ENCODE peak calls at places on chromosomes 3 and 15, in four cellular contexts. H is testis, U is fibroblast of the aortic adventitia, T is mucosa of descending colon. E is an unnamed sample.

GRCh38 chr15:48336940-48337339 is 5.7 kb downstream of the DUT start:
- DNase-seq in H (no peak), U (peak), T (no peak), E (no peak)

GRCh38 chr15:44308874-44309273 is 20.4 kb downstream of the GOLM2 start:
- DNase-seq in H (no peak), U (no peak), T (no peak), E (no peak)

GRCh38 chr15:39998511-39998910 is 40.5 kb downstream of the SRP14 start:
- DNase-seq in H (no peak), U (no peak), T (no peak), E (no peak)

GRCh38 chr3:49869525-49870126 is at the start of gene CAMKV:
- DNase-seq in H (no peak), U (no peak), T (no peak), E (no peak)

GRCh38 chr15:101808201-101808600 is 3.8 kb upstream of the OR4F15 start:
- DNase-seq in H (no peak), U (peak), T (no peak), E (peak)

GRCh38 chr15:70415330-70415884 is 317.7 kb upstream of the TLE3 start:
- DNase-seq in H (no peak), U (no peak), T (peak), E (no peak)

GRCh38 chr3:85837402-85837801 is 878.6 kb downstream of the CADM2 start:
- DNase-seq in H (no peak), U (no peak), T (no peak), E (no peak)

GRCh38 chr15:43329222-43329959 is 982 bp downstream of the LCMT2 start:
- DNase-seq in H (peak), U (peak), T (peak), E (peak)

GRCh38 chr15:69734699-69735098 is 282.1 kb downstream of the RPLP1 start:
- DNase-seq in H (no peak), U (peak), T (no peak), E (no peak)

GRCh38 chr15:31480356-31481058 is 153.9 kb downstream of the KLF13 start:
- DNase-seq in H (peak), U (no peak), T (no peak), E (no peak)

GRCh38 chr3:185779461-185779860 is 45.4 kb downstream of the IGF2BP2 start:
- DNase-seq in H (no peak), U (no peak), T (no peak), E (no peak)

GRCh38 chr3:127162947-127163645 is 29.8 kb upstream of the PRR23E start:
- DNase-seq in H (peak), U (no peak), T (no peak), E (no peak)

GRCh38 chr15:65376767-65377104 is 1.1 kb downstream of the IGDCC3 start:
- DNase-seq in H (no peak), U (peak), T (no peak), E (no peak)

GRCh38 chr15:46304320-46304719 is 669.5 kb downstream of the SQOR start:
- DNase-seq in H (no peak), U (no peak), T (no peak), E (no peak)

GRCh38 chr3:151599103-151599672 is 134.5 kb upstream of the AADACL2 start:
- DNase-seq in H (no peak), U (no peak), T (no peak), E (no peak)

GRCh38 chr15:59976480-59976879 is 27.6 kb upstream of the FOXB1 start:
- DNase-seq in H (no peak), U (no peak), T (no peak), E (no peak)

GRCh38 chr3:150751781-150752263 is 11.1 kb downstream of the SIAH2 start:
- DNase-seq in H (no peak), U (no peak), T (no peak), E (no peak)

GRCh38 chr3:122515856-122516255 is 1.1 kb upstream of the KPNA1 start:
- DNase-seq in H (no peak), U (no peak), T (no peak), E (no peak)

GRCh38 chr15:99122831-99123705 is 18.2 kb downstream of the SYNM start:
- DNase-seq in H (no peak), U (no peak), T (no peak), E (no peak)
- H3K4me3 ChIP-seq in H (no peak), U (no peak), T (no peak), E (no peak)

GRCh38 chr3:35641920-35642532 is 2.7 kb downstream of the ARPP21 start:
- DNase-seq in H (no peak), U (no peak), T (no peak), E (no peak)

GRCh38 chr3:35639251-35640185 is at the start of gene ARPP21:
- DNase-seq in H (peak), U (peak), T (peak), E (peak)

GRCh38 chr3:35640736-35641135 is 1.4 kb downstream of the ARPP21 start:
- DNase-seq in H (no peak), U (no peak), T (no peak), E (no peak)

GRCh38 chr3:35638640-35639250 is 580 bp upstream of the ARPP21 start:
- DNase-seq in H (no peak), U (no peak), T (peak), E (no peak)

DNA sequence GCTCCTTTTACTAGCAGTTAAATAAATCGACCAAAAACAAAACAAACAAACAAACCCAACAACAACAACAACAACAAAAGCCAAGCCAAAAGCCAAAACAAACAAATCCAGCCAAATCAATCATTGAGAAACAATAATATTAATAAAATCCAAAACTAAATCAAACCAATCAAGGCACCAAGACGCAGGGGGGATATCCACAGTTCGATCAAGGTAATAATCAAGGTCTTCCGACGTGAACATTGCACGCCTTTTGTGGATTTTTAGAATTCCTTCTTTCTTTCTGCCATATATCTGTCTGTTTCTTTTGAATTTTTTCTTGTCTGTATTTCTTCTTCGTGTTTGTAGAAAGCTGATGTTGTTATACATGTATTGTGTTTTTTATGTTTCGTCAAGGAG is 860 bp downstream of the ARPP21 start:
- DNase-seq in H (no peak), U (no peak), T (no peak), E (no peak)
- H3K4me3 ChIP-seq in H (no peak), U (no peak), T (no peak), E (peak)

DNA sequence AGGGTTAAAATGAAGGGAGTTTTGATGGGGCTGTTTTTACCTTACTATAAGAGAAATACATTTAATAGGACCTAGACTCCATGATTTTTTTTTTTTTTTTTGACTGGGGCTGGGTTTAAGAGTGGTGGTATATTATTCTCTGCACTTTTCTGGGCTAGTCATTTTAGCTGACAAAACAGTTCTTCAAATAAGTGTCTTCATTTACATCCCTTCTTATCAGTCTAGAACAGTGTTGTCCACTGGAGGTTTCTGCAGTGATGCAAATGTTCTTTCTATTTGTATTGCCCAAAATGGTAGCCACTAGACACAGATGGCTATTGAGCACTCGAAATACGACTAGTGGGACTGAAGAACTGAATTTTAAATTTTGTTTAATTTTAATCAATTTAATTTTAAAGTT is 37.2 kb downstream of the KLHL18 start:
- DNase-seq in H (no peak), U (no peak), T (no peak), E (no peak)
- H3K4me3 ChIP-seq in H (no peak), U (no peak), T (no peak), E (no peak)

DNA sequence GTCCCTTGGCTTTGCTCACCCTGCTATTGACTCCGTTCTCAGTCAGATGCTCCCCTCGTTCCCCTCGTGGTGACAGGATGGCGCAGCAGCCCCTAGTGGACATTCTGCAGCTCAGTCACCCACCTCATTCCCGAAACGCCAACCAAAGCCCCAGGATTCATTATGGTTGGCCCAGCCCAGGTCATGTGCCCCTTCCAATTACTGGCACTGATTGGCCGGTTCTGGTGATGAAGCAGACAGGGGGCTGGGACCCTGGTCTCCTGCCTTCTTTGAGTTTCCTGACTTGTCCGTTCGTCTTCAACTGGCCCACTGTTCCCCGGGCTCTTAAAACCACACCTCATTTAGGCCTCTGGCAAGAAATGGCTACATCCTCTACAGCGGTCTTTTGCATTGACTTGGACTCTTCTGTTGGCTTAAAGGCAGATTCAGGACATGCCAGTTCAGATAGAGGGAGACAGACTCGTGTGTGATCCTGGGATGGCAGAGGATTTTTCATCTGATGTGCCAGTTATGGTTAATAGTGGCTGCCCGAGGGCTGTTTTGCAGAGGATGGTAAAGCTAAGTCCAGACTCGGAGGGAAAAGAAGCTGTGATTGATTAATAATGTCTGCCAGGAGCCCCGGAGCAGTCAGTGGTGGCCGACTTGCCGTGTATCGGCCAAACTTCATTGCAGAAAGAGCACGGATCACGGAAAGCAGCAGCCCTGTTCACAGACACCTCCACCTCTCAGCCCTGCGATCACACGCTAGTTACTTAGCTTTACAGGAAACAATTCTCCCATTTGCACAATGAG is 37.8 kb downstream of the LSM3 start:
- DNase-seq in H (peak), U (no peak), T (peak), E (peak)
- H3K4me3 ChIP-seq in H (peak), U (no peak), T (no peak), E (peak)

DNA sequence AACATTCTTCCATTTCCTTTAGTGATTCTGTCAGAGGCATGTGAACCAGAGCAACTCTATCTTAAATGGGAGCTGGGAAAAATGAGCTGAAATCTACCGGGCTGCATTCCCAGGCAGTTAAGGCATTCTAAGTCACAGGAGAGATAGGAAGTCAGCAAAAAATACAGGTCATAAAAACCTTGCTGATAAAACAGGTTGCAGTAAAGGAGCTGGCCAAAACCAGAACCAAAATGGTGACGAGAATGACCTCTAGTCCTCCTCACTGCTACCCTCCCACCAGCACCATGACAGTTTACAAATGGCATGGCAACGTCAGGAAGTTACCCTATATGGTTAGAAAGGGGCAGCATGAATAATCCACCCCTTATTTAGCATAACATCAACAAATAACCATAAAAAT is 66.4 kb downstream of the B3GALNT1 start:
- DNase-seq in H (no peak), U (peak), T (no peak), E (peak)
- H3K4me3 ChIP-seq in H (no peak), U (no peak), T (no peak), E (no peak)

DNA sequence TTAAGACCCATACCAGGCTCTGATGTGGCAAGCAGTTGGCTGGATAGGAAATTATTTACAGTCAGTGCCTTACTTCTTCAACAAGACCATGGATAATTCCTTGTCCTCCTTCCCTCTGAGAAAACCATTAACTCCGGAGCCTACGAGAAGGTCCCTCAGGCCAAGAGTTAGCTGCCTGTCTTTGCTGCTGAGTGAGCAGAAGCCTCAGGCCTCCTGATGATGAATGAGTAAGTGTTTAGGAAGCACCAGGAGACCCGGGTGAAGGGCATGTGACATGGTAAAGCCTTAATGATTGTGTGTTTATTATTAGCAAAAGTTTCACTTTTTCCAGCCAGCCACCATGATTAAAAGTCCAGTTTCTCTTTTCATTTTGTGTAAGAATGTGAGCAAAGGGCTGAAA is 174.9 kb upstream of the TOPAZ1 start:
- DNase-seq in H (no peak), U (no peak), T (no peak), E (no peak)
- H3K4me3 ChIP-seq in H (no peak), U (no peak), T (no peak), E (no peak)

GRCh38 chr3:96961576-96961975 is 147.2 kb downstream of the EPHA6 start:
- DNase-seq in H (no peak), U (no peak), T (no peak), E (no peak)
- H3K4me3 ChIP-seq in H (no peak), U (no peak), T (no peak), E (no peak)